ENCODE peak calls at places on chromosomes 1 and 21, in four cellular contexts. H is NCI-H1092 treated with DMSO at 0.1 percent for 48 hours, R is OCI-LY7, I is EL. O is an unnamed sample.
A peak's percentile ranks its signal among the peaks of the same experiment; 100 is the strongest.

GRCh38 chr1:31936278-31936965 is 1.7 kb downstream of the PTP4A2 start:
- DNase-seq in I (peak; percentile 23), R (peak; percentile 56), H (no peak), O (no peak)

GRCh38 chr1:24778141-24778540 is 32.9 kb downstream of the CLIC4 start:
- DNase-seq in I (no peak), H (no peak), R (no peak), O (no peak)

GRCh38 chr1:114379987-114380386 is 131.0 kb downstream of the TRIM33 start:
- DNase-seq in I (no peak), H (no peak), R (no peak), O (no peak)

GRCh38 chr1:113835686-113836290 is 23.5 kb upstream of the RSBN1 start:
- DNase-seq in H (peak; percentile 25), I (peak; percentile 55), R (peak; percentile 71), O (peak; percentile 45)

GRCh38 chr1:116129537-116129936 is 18.3 kb downstream of the MAB21L3 start:
- DNase-seq in R (no peak), H (no peak), I (no peak), O (no peak)

GRCh38 chr1:3075666-3076387 is 6.8 kb downstream of the PRDM16 start:
- DNase-seq in H (no peak), I (no peak), R (no peak), O (no peak)

GRCh38 chr1:68291763-68292384 is 59.6 kb upstream of the WLS start:
- DNase-seq in I (no peak), R (no peak), H (no peak), O (no peak)

GRCh38 chr1:192805832-192806323 is 3.0 kb upstream of the RGS2 start:
- DNase-seq in I (peak; percentile 82), H (peak; percentile 61), R (peak; percentile 73), O (peak; percentile 80)

GRCh38 chr1:156095906-156096508 is 13.7 kb upstream of the MEX3A start:
- DNase-seq in H (no peak), I (no peak), R (no peak), O (no peak)

GRCh38 chr21:34974162-34974981 is 74.7 kb downstream of the RUNX1 start:
- DNase-seq in R (peak; percentile 73), H (no peak), I (no peak), O (no peak)

GRCh38 chr1:208724079-208724478 is 479.9 kb upstream of the PLXNA2 start:
- DNase-seq in R (no peak), H (no peak), I (no peak), O (no peak)

GRCh38 chr1:51819810-51820209 is 58.7 kb downstream of the NRDC start:
- DNase-seq in R (no peak), H (no peak), I (no peak), O (no peak)

GRCh38 chr1:20733361-20733975 is 965 bp upstream of the SH2D5 start:
- DNase-seq in I (no peak), H (no peak), R (no peak), O (no peak)